ENCODE peak calls at places on chromosomes 5 and 9, in nine cellular contexts. R is cardiac muscle cell, N is AG04450, I is lower lobe of right lung, L is thoracic aorta, X is fibroblast of lung, O is hepatocyte, P is astrocyte of the cerebellum, Y is heart right ventricle. H is an unnamed sample.

GRCh38 chr5:50575745-50576144 is 90.7 kb upstream of the PARP8 start:
- DNase-seq in P (no peak), R (no peak), I (no peak), L (no peak), O (no peak), X (no peak), N (no peak), Y (no peak), H (no peak)

GRCh38 chr9:33752130-33752637 is 43.2 kb upstream of the PRSS3 start:
- DNase-seq in N (no peak), P (no peak), L (no peak), I (no peak), X (no peak), Y (no peak), R (no peak), O (peak; percentile 44), H (no peak)

GRCh38 chr9:61667559-61668121 is 477.8 kb downstream of the SPATA31A7 start:
- DNase-seq in P (no peak), N (no peak), O (no peak), I (no peak), X (no peak), Y (no peak), L (no peak), R (no peak), H (no peak)

GRCh38 chr5:150146862-150147579 is 8.6 kb downstream of the PDGFRB start:
- DNase-seq in P (no peak), R (no peak), L (no peak), N (no peak), O (no peak), I (no peak), Y (peak; percentile 14), X (no peak), H (no peak)

GRCh38 chr5:91224459-91224858 is 158.7 kb downstream of the ARRDC3 start:
- DNase-seq in R (no peak), N (no peak), Y (no peak), I (no peak), X (no peak), L (no peak), O (no peak), P (no peak), H (no peak)

GRCh38 chr5:53288511-53288910 is 179.0 kb upstream of the MOCS2 start:
- DNase-seq in X (no peak), O (no peak), P (no peak), N (no peak), Y (no peak), I (no peak), R (no peak), L (no peak), H (no peak)

GRCh38 chr9:973295-973842 is 3.1 kb upstream of the DMRT3 start:
- DNase-seq in X (no peak), R (no peak), N (no peak), O (no peak), I (no peak), Y (no peak), P (no peak), L (no peak), H (no peak)

GRCh38 chr9:16121593-16121992 is 568.8 kb downstream of the CCDC171 start:
- DNase-seq in I (no peak), R (peak; percentile 21), N (no peak), L (no peak), P (no peak), O (no peak), Y (no peak), X (no peak), H (no peak)

GRCh38 chr9:78369644-78370219 is 72.8 kb downstream of the PSAT1 start:
- DNase-seq in O (peak; percentile 84), N (peak; percentile 42), R (peak; percentile 90), P (peak; percentile 79), Y (peak; percentile 67), X (peak; percentile 81), I (peak; percentile 75), L (no peak), H (peak; percentile 50)

GRCh38 chr9:83234541-83234940 is 171.6 kb upstream of the RASEF start:
- DNase-seq in I (no peak), R (peak; percentile 55), X (no peak), O (no peak), Y (no peak), L (no peak), N (no peak), P (no peak), H (no peak)

GRCh38 chr9:83236029-83236696 is 173.2 kb upstream of the RASEF start:
- DNase-seq in N (no peak), O (no peak), L (no peak), P (no peak), X (no peak), R (no peak), I (no peak), Y (no peak), H (no peak)

GRCh38 chr9:83235524-83235923 is 172.6 kb upstream of the RASEF start:
- DNase-seq in N (no peak), O (no peak), P (no peak), I (no peak), Y (no peak), L (no peak), R (no peak), X (no peak), H (no peak)

GRCh38 chr9:83233647-83234046 is 170.7 kb upstream of the RASEF start:
- DNase-seq in O (no peak), P (no peak), Y (no peak), N (no peak), I (no peak), X (no peak), R (no peak), L (no peak), H (no peak)

DNA sequence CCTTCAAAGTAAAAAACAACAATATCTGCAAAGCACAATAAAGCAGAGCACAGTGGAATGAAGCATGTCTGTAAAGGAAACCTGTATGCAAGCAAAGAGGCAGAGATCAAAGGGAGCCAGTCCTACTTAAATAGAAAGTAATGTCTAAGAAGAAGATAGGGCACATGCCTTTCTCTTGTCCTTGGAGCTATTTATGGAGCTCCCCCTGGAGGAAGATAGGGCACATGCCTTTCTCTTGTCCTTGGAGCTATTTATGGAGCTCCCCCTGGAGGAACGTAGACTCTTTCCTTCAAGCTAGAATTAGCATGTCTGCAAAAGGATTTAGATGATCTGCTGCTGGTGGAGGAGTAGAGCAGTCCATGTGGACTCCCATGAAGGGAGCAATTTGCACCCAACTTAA is 168.1 kb upstream of the RASEF start:
- DNase-seq in N (no peak), L (no peak), R (peak; percentile 61), P (no peak), Y (no peak), X (peak; percentile 22), I (no peak), O (peak; percentile 51), H (no peak)
- TF ChIP-seq CTCF in N (peak; percentile 37), L (no peak), R (peak; percentile 68), P (no peak), Y (peak; percentile 62), X (peak; percentile 35), I (peak; percentile 58), O (peak; percentile 41), H (peak; percentile 64)

DNA sequence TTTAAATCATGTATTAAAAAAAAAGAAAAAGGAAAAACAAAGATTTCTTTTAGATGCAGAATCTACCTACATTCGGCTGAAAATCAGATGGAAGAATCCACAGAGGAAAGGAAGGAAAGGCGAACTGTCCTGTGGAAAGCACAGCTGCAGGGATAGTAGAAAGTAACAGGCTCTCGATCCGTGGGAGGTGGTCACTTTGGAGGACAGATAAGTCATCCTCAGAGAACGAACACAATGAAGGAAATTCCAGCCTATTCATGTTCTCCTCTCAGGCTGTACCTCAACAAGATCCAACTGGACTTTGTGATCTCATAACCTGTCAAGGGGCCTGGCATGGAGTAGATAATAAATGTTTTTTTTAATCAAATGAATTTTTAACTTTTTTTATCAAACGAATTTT is 72.8 kb downstream of the NR6A1 start:
- DNase-seq in N (no peak), O (no peak), L (no peak), P (no peak), R (peak; percentile 64), I (no peak), X (peak; percentile 11), Y (no peak), H (no peak)
- H3K4me3 ChIP-seq in N (no peak overlapping the region), O (no peak overlapping the region), L (no peak overlapping the region), P (no peak overlapping the region), R (no peak overlapping the region), I (no peak overlapping the region), X (no peak overlapping the region), Y (no peak overlapping the region), H (no peak overlapping the region)

GRCh38 chr9:42275141-42275540 is 91.7 kb downstream of the SPATA31A6 start:
- DNase-seq in I (no peak), N (no peak), O (no peak), L (no peak), X (no peak), R (no peak), Y (no peak), P (no peak), H (no peak)
- TF ChIP-seq CTCF in I (no peak), N (no peak), O (no peak), L (no peak), X (no peak), R (no peak), Y (no peak), P (no peak), H (no peak)

GRCh38 chr9:129256959-129257713 is 79.1 kb upstream of the IER5L start:
- DNase-seq in L (no peak), P (no peak), O (no peak), X (no peak), Y (no peak), N (no peak), R (no peak), I (peak; percentile 19), H (no peak)

GRCh38 chr9:129259373-129259772 is 81.3 kb upstream of the IER5L start:
- DNase-seq in I (peak; percentile 10), P (no peak), Y (no peak), R (no peak), X (no peak), O (no peak), N (no peak), L (no peak), H (no peak)

GRCh38 chr9:129258823-129259301 is 80.8 kb upstream of the IER5L start:
- DNase-seq in X (no peak), R (no peak), O (no peak), P (no peak), L (no peak), Y (no peak), N (no peak), I (peak; percentile 38), H (no peak)

GRCh38 chr9:129254566-129255287 is 76.7 kb upstream of the IER5L start:
- DNase-seq in R (no peak), L (no peak), Y (no peak), X (no peak), I (peak; percentile 14), N (no peak), O (no peak), P (no peak), H (no peak)

DNA sequence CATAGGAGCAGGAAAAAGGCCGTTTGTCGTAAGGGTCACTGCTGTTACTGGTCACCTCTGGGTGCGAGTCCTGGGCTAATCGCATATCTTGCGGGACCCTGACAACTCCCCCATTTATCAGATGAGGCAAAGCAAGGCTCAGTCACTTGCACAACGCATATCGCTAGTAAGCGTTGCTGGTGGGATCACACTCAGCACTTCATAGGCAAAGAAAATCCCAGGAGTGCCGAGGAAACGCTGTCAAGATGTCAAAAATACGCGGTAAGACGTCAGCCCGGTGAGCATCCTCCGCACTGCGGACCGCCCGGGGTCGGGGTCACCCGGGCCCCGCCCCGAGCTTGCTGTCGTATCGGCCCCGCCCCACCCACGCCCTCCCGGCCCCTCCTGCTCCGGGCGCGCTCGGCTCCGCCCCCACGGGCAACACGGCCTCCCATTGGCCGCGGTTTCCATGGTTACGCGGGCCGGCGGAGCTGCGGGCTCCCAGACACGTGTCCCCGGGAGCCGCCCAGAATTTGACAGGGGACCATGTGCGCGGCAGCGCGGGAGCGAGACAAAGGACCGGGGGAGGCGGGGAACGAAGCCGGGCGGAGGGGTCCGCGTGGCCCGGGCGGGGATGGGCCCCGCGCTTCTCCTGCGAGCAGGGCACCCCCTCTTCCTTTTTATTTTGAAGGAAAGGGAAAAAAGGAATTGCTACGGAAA is 80.2 kb upstream of the IER5L start:
- DNase-seq in X (peak; percentile 89), O (peak; percentile 95), R (peak; percentile 96), L (peak; percentile 76), Y (peak; percentile 94), P (peak; percentile 62), N (peak; percentile 61), I (peak; percentile 92), H (peak; percentile 72)
- H3K4me3 ChIP-seq in X (peak overlapping the region; percentile 8), O (peak overlapping the region; percentile 8), R (no peak overlapping the region), L (peak overlapping the region; percentile 66), Y (peak overlapping the region; percentile 21), P (peak overlapping the region; percentile 25), N (peak overlapping the region; percentile 48), I (peak overlapping the region; percentile 41), H (peak overlapping the region; percentile 16)

H was measured in HFF-Myc.